ENCODE peak calls at places on chromosome 12, in seven cellular contexts. T is AG04450, X is PC-3, E is cardiac fibroblast, H is IMR-90, P is dorsolateral prefrontal cortex, B is coronary artery. F is an unnamed sample.

GRCh38 chr12:61654698-61655097 is 605.5 kb upstream of the USP15 start:
- DNase-seq in T (no peak), X (peak), E (no peak), H (no peak), P (no peak), B (no peak), F (no peak)

GRCh38 chr12:128994869-128995268 is 141.6 kb downstream of the GLT1D1 start:
- DNase-seq in T (no peak), X (no peak), E (no peak), H (no peak), P (no peak), B (no peak), F (no peak)

GRCh38 chr12:12976366-12976765 is 23.7 kb downstream of the HEBP1 start:
- DNase-seq in T (peak), X (peak), E (peak), H (peak), P (no peak), B (no peak), F (peak)

GRCh38 chr12:29171421-29172258 is 22.6 kb downstream of the FAR2 start:
- DNase-seq in T (no peak), X (no peak), E (no peak), H (no peak), P (no peak), B (no peak), F (no peak)

GRCh38 chr12:116525418-116526001 is 33.7 kb upstream of the MAP1LC3B2 start:
- DNase-seq in T (peak), X (peak), E (peak), H (peak), P (no peak), B (peak), F (peak)

GRCh38 chr12:12008931-12009611 is 61.7 kb upstream of the BCL2L14 start:
- DNase-seq in T (no peak), X (peak), E (peak), H (peak), P (no peak), B (no peak), F (no peak)

GRCh38 chr12:28066879-28067278 is 94.3 kb upstream of the PTHLH start:
- DNase-seq in T (no peak), X (no peak), E (no peak), H (no peak), P (no peak), B (no peak), F (no peak)

GRCh38 chr12:98799411-98799810 is 154.3 kb downstream of the APAF1 start:
- DNase-seq in T (no peak), X (peak), E (no peak), H (no peak), P (no peak), B (no peak), F (no peak)

GRCh38 chr12:91179315-91179714 is 3.3 kb downstream of the DCN start:
- DNase-seq in T (no peak), X (peak), E (peak), H (peak), P (no peak), B (no peak), F (no peak)

GRCh38 chr12:124765571-124766489 is 97.8 kb downstream of the SCARB1 start:
- DNase-seq in T (no peak), X (no peak), E (peak), H (no peak), P (no peak), B (no peak), F (no peak)

GRCh38 chr12:104243971-104244370 is 28.4 kb downstream of the TXNRD1 start:
- DNase-seq in T (no peak), X (no peak), E (no peak), H (no peak), P (no peak), B (no peak), F (no peak)

GRCh38 chr12:119008691-119009221 is 27.4 kb downstream of the SRRM4 start:
- DNase-seq in T (no peak), X (no peak), E (no peak), H (no peak), P (no peak), B (no peak), F (no peak)

GRCh38 chr12:40162022-40162421 is 56.1 kb upstream of the SLC2A13 start:
- DNase-seq in T (no peak), X (no peak), E (no peak), H (no peak), P (no peak), B (no peak), F (no peak)

GRCh38 chr12:28145211-28145610 is 45.0 kb upstream of the CCDC91 start:
- DNase-seq in T (no peak), X (no peak), E (no peak), H (no peak), P (no peak), B (no peak), F (no peak)

GRCh38 chr12:91380651-91381050 is 198.0 kb upstream of the DCN start:
- DNase-seq in T (no peak), X (no peak), E (no peak), H (no peak), P (no peak), B (no peak), F (no peak)

GRCh38 chr12:15625075-15625474 is 164.1 kb downstream of the EPS8 start:
- DNase-seq in T (no peak), X (peak), E (no peak), H (no peak), P (no peak), B (no peak), F (no peak)

GRCh38 chr12:99043319-99043914 is 398.3 kb downstream of the APAF1 start:
- DNase-seq in T (peak), X (peak), E (peak), H (peak), P (peak), B (no peak), F (peak)

GRCh38 chr12:110733089-110733715 is 9.5 kb downstream of the PPP1CC start:
- DNase-seq in T (no peak), X (no peak), E (peak), H (peak), P (no peak), B (no peak), F (no peak)

GRCh38 chr12:67208326-67209067 is 60.7 kb upstream of the CAND1 start:
- DNase-seq in T (no peak), X (no peak), E (no peak), H (no peak), P (no peak), B (no peak), F (no peak)

GRCh38 chr12:22543246-22544037 is 900 bp downstream of the C2CD5 start:
- DNase-seq in T (no peak), X (peak), E (peak), H (peak), P (peak), B (no peak), F (no peak)

GRCh38 chr12:99746538-99746937 is 99.0 kb downstream of the GARIN6 start:
- DNase-seq in T (no peak), X (peak), E (no peak), H (no peak), P (no peak), B (no peak), F (no peak)

GRCh38 chr12:106192659-106193403 is 54.1 kb upstream of the NUAK1 start:
- DNase-seq in T (no peak), X (no peak), E (no peak), H (no peak), P (no peak), B (no peak), F (no peak)

GRCh38 chr12:12899530-12900380 is 8.4 kb downstream of the GPRC5A start:
- DNase-seq in T (peak), X (peak), E (peak), H (peak), P (no peak), B (no peak), F (peak)

GRCh38 chr12:52655720-52656124 is 3.7 kb upstream of the KRT2 start:
- DNase-seq in T (no peak), X (peak), E (no peak), H (no peak), P (no peak), B (peak), F (no peak)

GRCh38 chr12:53516758-53517455 is 9.6 kb upstream of the NPFF start:
- DNase-seq in T (no peak), X (no peak), E (no peak), H (no peak), P (no peak), B (no peak), F (no peak)

GRCh38 chr12:11702959-11703358 is 53.5 kb downstream of the ETV6 start:
- DNase-seq in T (no peak), X (no peak), E (no peak), H (no peak), P (no peak), B (no peak), F (no peak)

GRCh38 chr12:96720363-96720705 is 186.7 kb upstream of the NEDD1 start:
- DNase-seq in T (no peak), X (peak), E (peak), H (no peak), P (no peak), B (no peak), F (no peak)

GRCh38 chr12:49055978-49056754 is 4.4 kb downstream of the KMT2D start:
- DNase-seq in T (peak), X (peak), E (peak), H (peak), P (no peak), B (peak), F (peak)

GRCh38 chr12:107415834-107416233 is 269.8 kb upstream of the PWP1 start:
- DNase-seq in T (no peak), X (no peak), E (no peak), H (no peak), P (no peak), B (no peak), F (no peak)

GRCh38 chr12:53952335-53952694 is 2.4 kb upstream of the HOXC12 start:
- DNase-seq in T (no peak), X (no peak), E (no peak), H (no peak), P (no peak), B (no peak), F (no peak)

GRCh38 chr12:92068441-92068840 is 77.2 kb downstream of the BTG1 start:
- DNase-seq in T (no peak), X (peak), E (peak), H (no peak), P (no peak), B (no peak), F (no peak)

GRCh38 chr12:5171701-5172100 is 128.0 kb downstream of the KCNA5 start:
- DNase-seq in T (peak), X (peak), E (peak), H (peak), P (no peak), B (no peak), F (peak)

GRCh38 chr12:102833687-102834435 is 83.2 kb downstream of the PAH start:
- DNase-seq in T (no peak), X (peak), E (no peak), H (no peak), P (no peak), B (no peak), F (no peak)

GRCh38 chr12:51033457-51034089 is 7.4 kb upstream of the SLC11A2 start:
- DNase-seq in T (no peak), X (no peak), E (no peak), H (no peak), P (no peak), B (no peak), F (no peak)

GRCh38 chr12:31519525-31519924 is 71.4 kb downstream of the DENND5B start:
- DNase-seq in T (no peak), X (no peak), E (no peak), H (no peak), P (no peak), B (no peak), F (no peak)
- H3K4me3 ChIP-seq in T (no peak), X (peak), E (no peak), H (no peak), P (no peak), B (peak), F (no peak)

GRCh38 chr12:1575799-1576401 is 18.5 kb downstream of the FBXL14 start:
- DNase-seq in T (no peak), X (peak), E (peak), H (peak), P (no peak), B (no peak), F (no peak)
- H3K4me3 ChIP-seq in T (peak), X (peak), E (peak), H (peak), P (no peak), B (peak), F (peak)

GRCh38 chr12:73629893-73630872 is 907.5 kb upstream of the ATXN7L3B start:
- DNase-seq in T (no peak), X (no peak), E (no peak), H (no peak), P (no peak), B (no peak), F (no peak)

GRCh38 chr12:73629171-73629570 is 908.5 kb upstream of the ATXN7L3B start:
- DNase-seq in T (no peak), X (no peak), E (no peak), H (no peak), P (no peak), B (no peak), F (no peak)

GRCh38 chr12:73632191-73632590 is 905.4 kb upstream of the ATXN7L3B start:
- DNase-seq in T (no peak), X (no peak), E (no peak), H (no peak), P (no peak), B (no peak), F (no peak)

DNA sequence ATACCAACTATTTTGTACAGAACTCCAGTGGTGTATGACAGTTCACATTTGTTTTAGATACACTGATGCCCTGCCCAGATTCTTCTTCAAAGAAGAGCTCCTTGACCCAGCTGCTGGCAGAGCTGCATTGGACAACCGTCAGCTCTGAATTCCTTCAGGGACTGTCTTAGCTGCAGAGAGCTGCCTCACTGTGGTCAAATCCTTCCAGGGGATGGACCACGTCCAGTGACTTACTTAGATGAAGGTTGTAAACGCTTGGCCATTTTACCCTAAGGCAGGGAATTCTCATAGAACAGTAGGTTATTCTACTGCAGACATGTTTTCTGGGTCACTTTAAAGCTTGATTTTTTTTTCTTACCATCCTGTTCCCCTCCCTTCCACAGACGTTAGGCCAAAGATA is 905.0 kb upstream of the ATXN7L3B start:
- DNase-seq in T (no peak), X (no peak), E (no peak), H (no peak), P (no peak), B (no peak), F (no peak)
- H3K4me3 ChIP-seq in T (no peak), X (no peak), E (no peak), H (no peak), P (no peak), B (no peak), F (no peak)

DNA sequence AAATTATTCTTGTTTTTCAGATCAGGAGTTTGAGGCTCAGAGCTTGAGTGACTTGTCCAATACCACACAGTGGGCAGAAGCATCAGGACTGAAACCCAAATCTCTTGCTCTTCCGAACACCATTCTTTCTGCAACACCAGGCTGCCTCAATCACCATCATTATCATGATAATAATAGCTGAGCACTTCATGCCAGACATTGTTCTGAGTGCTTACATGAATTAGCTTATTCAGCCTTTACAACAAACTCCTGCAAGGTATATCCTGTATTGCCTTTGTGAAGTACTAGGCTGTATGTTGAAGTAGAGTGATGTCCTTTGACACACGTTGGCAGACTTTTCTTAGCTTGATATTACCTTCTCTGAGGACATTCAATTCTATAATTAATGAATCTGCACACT is 257.4 kb upstream of the ATP2B1 start:
- DNase-seq in T (no peak), X (no peak), E (no peak), H (no peak), P (no peak), B (no peak), F (no peak)
- H3K4me3 ChIP-seq in T (no peak), X (no peak), E (no peak), H (no peak), P (no peak), B (no peak), F (no peak)

DNA sequence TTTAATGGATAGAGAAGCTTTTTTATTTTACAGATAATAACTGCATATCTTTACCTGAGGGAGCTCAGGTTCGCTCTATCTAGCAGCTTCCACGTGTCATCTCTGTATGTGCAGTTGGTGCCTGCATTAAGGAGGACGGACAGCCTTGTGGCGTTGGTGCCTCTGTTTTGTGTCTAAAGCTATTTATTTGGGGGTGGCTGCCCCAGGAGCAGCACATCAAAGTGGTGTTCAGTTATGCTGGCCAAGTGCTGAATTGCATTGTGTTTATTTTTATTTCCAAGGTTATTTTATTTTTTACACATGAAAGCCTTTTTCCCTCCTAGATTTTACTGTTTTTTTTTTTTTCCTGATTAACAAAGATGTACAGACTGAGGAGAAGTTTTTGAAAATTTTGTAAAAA is 59.7 kb downstream of the RASSF3 start:
- DNase-seq in T (no peak), X (no peak), E (no peak), H (no peak), P (no peak), B (no peak), F (no peak)
- H3K4me3 ChIP-seq in T (no peak), X (no peak), E (no peak), H (no peak), P (no peak), B (no peak), F (no peak)

GRCh38 chr12:114408881-114409795 is 3.2 kb upstream of the TBX5 start:
- DNase-seq in T (no peak), X (no peak), E (peak), H (peak), P (no peak), B (no peak), F (no peak)

GRCh38 chr12:114408415-114408814 is 2.5 kb upstream of the TBX5 start:
- DNase-seq in T (no peak), X (no peak), E (peak), H (no peak), P (no peak), B (no peak), F (no peak)

GRCh38 chr12:114406326-114407033 is 536 bp upstream of the TBX5 start:
- DNase-seq in T (no peak), X (no peak), E (peak), H (peak), P (no peak), B (no peak), F (no peak)

GRCh38 chr12:114407034-114407420 is 1.1 kb upstream of the TBX5 start:
- DNase-seq in T (no peak), X (no peak), E (no peak), H (peak), P (no peak), B (no peak), F (no peak)

DNA sequence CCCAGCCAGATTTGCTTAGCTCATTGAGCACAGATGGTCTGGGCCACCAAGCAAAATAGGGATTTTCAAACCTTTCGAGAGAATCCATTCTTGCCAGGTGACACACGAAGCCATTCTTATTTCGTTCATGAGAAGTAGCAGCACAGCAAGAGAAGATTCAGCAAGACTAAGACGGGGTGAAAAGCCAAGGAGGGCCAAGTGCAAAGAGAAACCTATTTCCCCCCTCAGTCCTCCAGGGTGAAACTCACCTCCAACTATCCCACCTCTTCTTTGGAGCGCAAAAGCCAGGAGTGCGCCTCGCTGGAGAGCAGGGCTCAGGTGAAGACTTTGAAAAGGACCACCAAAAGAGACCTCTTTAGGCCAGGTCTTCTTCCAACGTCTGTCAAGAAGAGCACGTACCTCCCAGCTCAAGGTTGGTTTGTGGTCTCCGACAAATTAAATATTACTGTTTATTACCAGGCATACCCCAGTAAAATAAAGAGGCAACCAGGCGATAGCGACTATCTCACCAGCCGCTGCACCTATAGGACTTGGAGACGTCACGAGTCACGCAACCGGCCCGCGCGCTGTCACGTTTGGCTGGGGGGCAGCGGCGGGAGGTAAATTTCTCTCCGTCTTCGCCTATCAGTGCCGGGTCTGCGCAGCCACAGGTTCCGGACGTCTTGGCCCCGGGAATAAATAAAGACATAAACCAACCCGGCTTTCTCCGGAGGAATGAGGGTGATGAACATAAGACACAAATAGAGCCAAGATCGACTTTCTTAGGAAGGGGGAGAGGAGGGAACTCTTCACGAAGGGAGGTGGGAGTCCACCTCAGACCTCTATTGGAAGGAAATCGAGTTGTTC is 1.8 kb upstream of the TBX5 start:
- DNase-seq in T (no peak), X (no peak), E (peak), H (peak), P (no peak), B (no peak), F (no peak)
- H3K4me3 ChIP-seq in T (peak), X (no peak), E (peak), H (peak), P (no peak), B (no peak), F (peak)

DNA sequence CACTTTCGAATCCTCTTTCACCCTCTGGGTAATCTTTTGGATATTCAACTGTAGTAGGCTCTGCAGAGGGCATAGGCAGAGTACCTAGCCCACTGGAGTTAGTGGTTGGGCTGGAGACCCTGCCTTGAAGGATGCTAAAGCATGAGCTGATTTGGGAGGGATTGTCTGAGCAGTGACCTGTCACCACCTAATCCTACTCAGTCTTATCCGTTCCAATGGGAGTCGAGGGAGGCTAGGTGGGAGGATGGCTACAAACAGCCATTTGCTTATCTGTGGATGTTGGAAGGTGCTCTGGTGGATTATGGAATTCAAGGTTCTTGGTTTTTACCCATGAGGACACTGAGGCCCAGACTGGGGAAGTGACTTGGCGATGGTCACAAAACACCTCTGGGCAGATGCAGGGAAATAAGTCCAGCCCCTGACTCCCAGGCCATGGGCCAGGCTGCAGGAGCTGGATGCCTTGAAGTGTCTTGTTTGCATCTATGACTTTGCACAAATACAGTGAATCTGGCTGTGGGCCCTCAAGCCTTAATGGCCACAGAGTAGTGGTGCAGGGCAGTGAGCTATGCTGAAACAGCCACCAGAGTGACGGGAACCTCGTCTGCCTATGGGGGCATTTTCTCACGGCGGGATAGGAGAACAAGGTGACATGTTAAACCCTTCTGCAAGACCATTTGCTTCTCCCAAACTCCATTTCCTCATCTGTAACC is 3.7 kb downstream of the KMT5A start:
- DNase-seq in T (no peak), X (no peak), E (no peak), H (no peak), P (no peak), B (no peak), F (no peak)
- H3K4me3 ChIP-seq in T (peak), X (peak), E (peak), H (no peak), P (peak), B (peak), F (peak)

GRCh38 chr12:109098142-109098652 is 800 bp downstream of the UNG start:
- DNase-seq in T (no peak), X (peak), E (peak), H (peak), P (no peak), B (peak), F (no peak)
- H3K4me3 ChIP-seq in T (peak), X (peak), E (peak), H (peak), P (peak), B (peak), F (peak)